ENCODE peak calls at places on chromosomes 1 and 21, in eight cellular contexts. K is NCI-H1105, R is NB4, X is pons, O is GM10248, P is GM12891, L is SW480, F is GM04504. C is an unnamed sample.

GRCh38 chr1:57678138-57678537 is 254.3 kb upstream of the DAB1 start:
- DNase-seq in O (no peak), R (no peak), F (no peak), K (peak), X (no peak), L (no peak), P (no peak), C (no peak)

GRCh38 chr21:45283611-45284455 is 3.9 kb downstream of the POFUT2 start:
- DNase-seq in F (no peak), O (no peak), L (no peak), X (no peak), R (no peak), P (no peak), K (no peak), C (no peak)

GRCh38 chr1:200343874-200344273 is 66.0 kb downstream of the ZNF281 start:
- DNase-seq in R (no peak), L (no peak), K (no peak), F (no peak), O (no peak), P (no peak), X (no peak), C (no peak)

GRCh38 chr1:72557446-72558049 is 275.2 kb upstream of the NEGR1 start:
- DNase-seq in X (peak), P (no peak), K (no peak), R (peak), F (peak), O (no peak), L (no peak), C (no peak)

GRCh38 chr1:234973426-234974250 is 155.0 kb downstream of the TOMM20 start:
- DNase-seq in P (no peak), O (no peak), K (peak), R (peak), X (no peak), F (no peak), L (no peak), C (no peak)

GRCh38 chr1:1678581-1679380 is 13.8 kb downstream of the SLC35E2B start:
- DNase-seq in R (peak), L (peak), F (no peak), X (peak), P (peak), O (peak), K (no peak), C (peak)

GRCh38 chr1:92583821-92584760 is 97.4 kb upstream of the GFI1 start:
- DNase-seq in P (peak), X (no peak), R (peak), F (no peak), O (peak), K (no peak), L (no peak), C (no peak)

GRCh38 chr1:59076612-59077011 is 220.3 kb upstream of the FGGY start:
- DNase-seq in X (no peak), L (no peak), F (no peak), K (no peak), O (no peak), P (no peak), R (peak), C (no peak)

GRCh38 chr1:52139817-52140540 is 1.9 kb upstream of the ZFYVE9 start:
- DNase-seq in X (no peak), R (peak), O (peak), P (peak), F (peak), L (peak), K (no peak), C (no peak)

GRCh38 chr1:178541829-178542553 is 29.1 kb downstream of the TEX35 start:
- DNase-seq in X (no peak), K (no peak), O (peak), L (peak), F (no peak), P (peak), R (peak), C (peak)